ENCODE peak calls at places on chromosomes 13 and 19, in five cellular contexts. One of them, this sample, is unnamed.

GRCh38 chr19:47514151-47514868 is 553 bp downstream of the NAPA start:
- DNase-seq in CD4-positive, alpha-beta T cell: no peak
- DNase-seq in fibroblast of mammary gland: no peak
- DNase-seq in RWPE1: no peak
- DNase-seq in Calu3: no peak
- DNase-seq in this sample: no peak

GRCh38 chr13:46171223-46171622 is 10.8 kb downstream of the LCP1 start:
- DNase-seq in fibroblast of mammary gland: no peak
- DNase-seq in RWPE1: no peak
- DNase-seq in CD4-positive, alpha-beta T cell: no peak
- DNase-seq in Calu3: no peak
- DNase-seq in this sample: no peak

GRCh38 chr13:20142019-20142926 is 18.6 kb downstream of the GJA3 start:
- DNase-seq in RWPE1: no peak
- DNase-seq in Calu3: no peak
- DNase-seq in CD4-positive, alpha-beta T cell: no peak
- DNase-seq in fibroblast of mammary gland: no peak
- DNase-seq in this sample: no peak

GRCh38 chr19:10625003-10625761 is at the start of gene SLC44A2:
- DNase-seq in Calu3: peak
- DNase-seq in RWPE1: peak
- DNase-seq in fibroblast of mammary gland: peak
- DNase-seq in CD4-positive, alpha-beta T cell: no peak
- DNase-seq in this sample: peak

GRCh38 chr19:39236527-39236926 is 8.3 kb downstream of the IFNL3 start:
- DNase-seq in fibroblast of mammary gland: no peak
- DNase-seq in Calu3: no peak
- DNase-seq in RWPE1: no peak
- DNase-seq in CD4-positive, alpha-beta T cell: no peak
- DNase-seq in this sample: no peak

GRCh38 chr13:112690242-112690943 is 555 bp downstream of the ATP11A start:
- DNase-seq in fibroblast of mammary gland: no peak
- DNase-seq in RWPE1: peak
- DNase-seq in Calu3: no peak
- DNase-seq in CD4-positive, alpha-beta T cell: no peak
- DNase-seq in this sample: peak

GRCh38 chr19:45526143-45526542 is 18.9 kb downstream of the VASP start:
- DNase-seq in RWPE1: peak
- DNase-seq in fibroblast of mammary gland: peak
- DNase-seq in Calu3: peak
- DNase-seq in CD4-positive, alpha-beta T cell: no peak
- DNase-seq in this sample: peak

GRCh38 chr19:56994251-56995017 is 125.4 kb upstream of the USP29 start:
- DNase-seq in CD4-positive, alpha-beta T cell: no peak
- DNase-seq in fibroblast of mammary gland: no peak
- DNase-seq in Calu3: no peak
- DNase-seq in RWPE1: no peak
- DNase-seq in this sample: no peak

GRCh38 chr13:23674795-23675640 is 104.8 kb downstream of the TNFRSF19 start:
- DNase-seq in RWPE1: peak
- DNase-seq in Calu3: no peak
- DNase-seq in CD4-positive, alpha-beta T cell: no peak
- DNase-seq in fibroblast of mammary gland: peak
- DNase-seq in this sample: no peak

GRCh38 chr13:19845758-19846157 is 17.7 kb downstream of the ZMYM5 start:
- DNase-seq in CD4-positive, alpha-beta T cell: no peak
- DNase-seq in fibroblast of mammary gland: peak
- DNase-seq in RWPE1: peak
- DNase-seq in Calu3: peak
- DNase-seq in this sample: no peak

GRCh38 chr19:30240904-30241695 is 131.1 kb upstream of the ZNF536 start:
- DNase-seq in CD4-positive, alpha-beta T cell: no peak
- DNase-seq in RWPE1: no peak
- DNase-seq in fibroblast of mammary gland: no peak
- DNase-seq in Calu3: no peak
- DNase-seq in this sample: no peak

GRCh38 chr13:63481334-63481733 is 2065.7 kb upstream of the PCDH20 start:
- DNase-seq in CD4-positive, alpha-beta T cell: no peak
- DNase-seq in fibroblast of mammary gland: peak
- DNase-seq in Calu3: no peak
- DNase-seq in RWPE1: no peak
- DNase-seq in this sample: no peak

GRCh38 chr13:111460548-111461444 is 140.4 kb downstream of the TEX29 start:
- DNase-seq in fibroblast of mammary gland: peak
- DNase-seq in RWPE1: peak
- DNase-seq in Calu3: peak
- DNase-seq in CD4-positive, alpha-beta T cell: no peak
- DNase-seq in this sample: peak

GRCh38 chr13:76754414-76754813 is 131.8 kb downstream of the KCTD12 start:
- DNase-seq in CD4-positive, alpha-beta T cell: no peak
- DNase-seq in fibroblast of mammary gland: peak
- DNase-seq in RWPE1: peak
- DNase-seq in Calu3: no peak
- DNase-seq in this sample: no peak

GRCh38 chr13:113792821-113793717 is 34.0 kb downstream of the TMEM255B start:
- DNase-seq in fibroblast of mammary gland: no peak
- DNase-seq in RWPE1: no peak
- DNase-seq in Calu3: no peak
- DNase-seq in CD4-positive, alpha-beta T cell: no peak
- DNase-seq in this sample: no peak

GRCh38 chr19:45103625-45104319 is 10.8 kb downstream of the PPP1R37 start:
- DNase-seq in Calu3: no peak
- DNase-seq in RWPE1: no peak
- DNase-seq in CD4-positive, alpha-beta T cell: no peak
- DNase-seq in fibroblast of mammary gland: no peak
- DNase-seq in this sample: no peak

GRCh38 chr13:113150545-113151365 is 7.7 kb upstream of the PROZ start:
- DNase-seq in RWPE1: no peak
- DNase-seq in fibroblast of mammary gland: no peak
- DNase-seq in CD4-positive, alpha-beta T cell: no peak
- DNase-seq in Calu3: no peak
- DNase-seq in this sample: no peak

GRCh38 chr13:48004201-48004600 is 3.1 kb upstream of the SUCLA2 start:
- DNase-seq in CD4-positive, alpha-beta T cell: no peak
- DNase-seq in Calu3: no peak
- DNase-seq in fibroblast of mammary gland: no peak
- DNase-seq in RWPE1: no peak
- DNase-seq in this sample: no peak

GRCh38 chr13:48001127-48001881 is at the start of gene SUCLA2:
- DNase-seq in CD4-positive, alpha-beta T cell: peak
- DNase-seq in Calu3: peak
- DNase-seq in fibroblast of mammary gland: peak
- DNase-seq in RWPE1: peak
- DNase-seq in this sample: peak

GRCh38 chr13:48010698-48011097 is 9.6 kb upstream of the SUCLA2 start:
- DNase-seq in fibroblast of mammary gland: no peak
- DNase-seq in Calu3: no peak
- DNase-seq in RWPE1: no peak
- DNase-seq in CD4-positive, alpha-beta T cell: no peak
- DNase-seq in this sample: no peak

GRCh38 chr13:48009298-48009697 is 8.2 kb upstream of the SUCLA2 start:
- DNase-seq in RWPE1: peak
- DNase-seq in Calu3: peak
- DNase-seq in CD4-positive, alpha-beta T cell: no peak
- DNase-seq in fibroblast of mammary gland: peak
- DNase-seq in this sample: no peak

GRCh38 chr13:48006396-48006795 is 5.3 kb upstream of the SUCLA2 start:
- DNase-seq in fibroblast of mammary gland: peak
- DNase-seq in Calu3: no peak
- DNase-seq in RWPE1: peak
- DNase-seq in CD4-positive, alpha-beta T cell: no peak
- DNase-seq in this sample: no peak
- TF ChIP-seq CTCF in fibroblast of mammary gland: no peak
- TF ChIP-seq CTCF in Calu3: no peak
- TF ChIP-seq CTCF in RWPE1: no peak
- TF ChIP-seq CTCF in CD4-positive, alpha-beta T cell: no peak
- TF ChIP-seq CTCF in this sample: no peak

GRCh38 chr19:2110822-2111221 is 14.1 kb downstream of the IZUMO4 start:
- DNase-seq in fibroblast of mammary gland: no peak
- DNase-seq in CD4-positive, alpha-beta T cell: no peak
- DNase-seq in Calu3: no peak
- DNase-seq in RWPE1: no peak
- DNase-seq in this sample: no peak
- TF ChIP-seq CTCF in fibroblast of mammary gland: no peak
- TF ChIP-seq CTCF in CD4-positive, alpha-beta T cell: no peak
- TF ChIP-seq CTCF in Calu3: no peak
- TF ChIP-seq CTCF in RWPE1: no peak
- TF ChIP-seq CTCF in this sample: no peak

DNA sequence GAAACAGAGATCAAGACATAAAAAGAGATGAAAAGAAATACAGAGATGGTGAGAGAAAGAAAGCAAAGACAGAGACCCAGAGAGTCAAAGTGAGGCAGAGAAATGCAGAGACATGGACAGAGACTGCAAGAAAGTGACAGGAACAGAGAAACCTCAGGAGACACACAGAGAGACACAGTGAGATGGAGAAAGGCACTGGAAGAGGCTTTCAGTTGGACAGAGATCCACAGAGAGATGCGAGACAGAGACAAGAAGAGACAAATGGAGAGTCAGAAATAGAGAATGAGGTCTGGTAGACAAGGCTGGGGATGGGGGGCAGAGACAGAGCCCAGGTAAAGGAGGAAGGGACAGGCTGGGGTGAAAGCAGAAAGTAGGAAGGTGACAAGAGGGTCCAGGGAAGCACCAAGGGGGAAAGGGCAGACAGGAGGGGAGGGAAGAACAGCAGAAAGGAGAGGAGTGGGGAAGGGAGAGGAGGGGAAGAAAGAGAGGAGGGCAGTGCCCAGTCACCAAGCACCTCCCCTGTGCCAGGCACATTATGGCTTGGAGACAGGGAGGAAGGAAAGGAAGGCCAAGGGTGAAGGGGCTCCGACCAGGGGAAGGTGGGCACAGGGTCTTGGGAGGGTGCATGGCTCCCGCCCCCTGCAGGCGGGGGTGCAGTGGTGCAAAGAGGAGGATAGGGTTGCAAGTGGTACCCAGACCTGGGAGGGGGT is 38.5 kb downstream of the DEDD2 start:
- DNase-seq in fibroblast of mammary gland: no peak
- DNase-seq in RWPE1: no peak
- DNase-seq in CD4-positive, alpha-beta T cell: no peak
- DNase-seq in Calu3: peak
- DNase-seq in this sample: peak
- TF ChIP-seq CTCF in fibroblast of mammary gland: peak
- TF ChIP-seq CTCF in RWPE1: no peak
- TF ChIP-seq CTCF in CD4-positive, alpha-beta T cell: peak
- TF ChIP-seq CTCF in Calu3: no peak
- TF ChIP-seq CTCF in this sample: peak

GRCh38 chr13:82740442-82740841 is 1141.8 kb downstream of the SLITRK1 start:
- DNase-seq in Calu3: no peak
- DNase-seq in CD4-positive, alpha-beta T cell: no peak
- DNase-seq in RWPE1: no peak
- DNase-seq in fibroblast of mammary gland: no peak
- DNase-seq in this sample: no peak

DNA sequence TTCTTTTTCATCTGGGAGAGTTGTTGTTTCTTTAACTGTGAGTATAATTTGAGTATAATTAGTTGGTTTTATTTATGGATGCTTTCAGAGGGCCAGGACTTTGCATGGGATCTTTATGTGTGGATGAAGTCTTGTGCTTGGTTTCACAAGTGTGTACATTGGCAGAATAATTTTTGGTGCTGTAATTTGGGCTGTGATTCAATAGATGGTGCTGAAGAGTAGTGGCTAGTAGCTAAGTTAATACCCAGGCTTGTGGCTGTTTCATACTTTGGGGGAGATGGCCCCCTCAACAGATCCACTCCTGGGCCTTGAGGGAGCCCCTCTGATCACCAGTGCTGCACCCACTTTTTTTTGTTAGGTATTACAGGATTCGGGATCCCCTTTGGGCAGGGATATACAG is 1142.4 kb downstream of the SLITRK1 start:
- DNase-seq in fibroblast of mammary gland: peak
- DNase-seq in Calu3: no peak
- DNase-seq in RWPE1: no peak
- DNase-seq in CD4-positive, alpha-beta T cell: no peak
- DNase-seq in this sample: no peak
- TF ChIP-seq CTCF in fibroblast of mammary gland: peak
- TF ChIP-seq CTCF in Calu3: no peak
- TF ChIP-seq CTCF in RWPE1: no peak
- TF ChIP-seq CTCF in CD4-positive, alpha-beta T cell: no peak
- TF ChIP-seq CTCF in this sample: no peak

GRCh38 chr19:49502866-49503581 is 6.8 kb downstream of the RPS11 start:
- DNase-seq in RWPE1: peak
- DNase-seq in Calu3: peak
- DNase-seq in CD4-positive, alpha-beta T cell: no peak
- DNase-seq in fibroblast of mammary gland: peak
- DNase-seq in this sample: no peak
- TF ChIP-seq CTCF in RWPE1: peak
- TF ChIP-seq CTCF in Calu3: peak
- TF ChIP-seq CTCF in CD4-positive, alpha-beta T cell: peak
- TF ChIP-seq CTCF in fibroblast of mammary gland: peak
- TF ChIP-seq CTCF in this sample: peak

GRCh38 chr19:32870981-32871451 is 1.4 kb upstream of the SLC7A9 start:
- DNase-seq in CD4-positive, alpha-beta T cell: no peak
- DNase-seq in Calu3: no peak
- DNase-seq in RWPE1: no peak
- DNase-seq in fibroblast of mammary gland: no peak
- DNase-seq in this sample: no peak
- TF ChIP-seq CTCF in CD4-positive, alpha-beta T cell: no peak
- TF ChIP-seq CTCF in Calu3: no peak
- TF ChIP-seq CTCF in RWPE1: no peak
- TF ChIP-seq CTCF in fibroblast of mammary gland: no peak
- TF ChIP-seq CTCF in this sample: no peak

This sample was measured in neural crest cell.